ENCODE peak calls at places on chromosomes 4 and X, in four cellular contexts. One of them, this sample, is unnamed.

GRCh38 chr4:78542373-78542772 is 9.2 kb upstream of the ANXA3 start:
- DNase-seq in bronchial epithelial cell: peak; percentile 90
- DNase-seq in HFF-Myc: no peak
- DNase-seq in AG04450: no peak
- DNase-seq in this sample: no peak

GRCh38 chr4:33577798-33578197 is 2666.5 kb downstream of the ARAP2 start:
- DNase-seq in HFF-Myc: no peak
- DNase-seq in bronchial epithelial cell: no peak
- DNase-seq in AG04450: no peak
- DNase-seq in this sample: no peak

GRCh38 chr4:67714248-67714583 is 13.3 kb upstream of the UBA6 start:
- DNase-seq in bronchial epithelial cell: no peak
- DNase-seq in HFF-Myc: no peak
- DNase-seq in AG04450: no peak
- DNase-seq in this sample: no peak

GRCh38 chrX:16832301-16832700 is 37.9 kb downstream of the RBBP7 start:
- DNase-seq in AG04450: no peak
- DNase-seq in HFF-Myc: no peak
- DNase-seq in bronchial epithelial cell: no peak
- DNase-seq in this sample: no peak

GRCh38 chrX:115603534-115604074 is 42.6 kb downstream of the PLS3 start:
- DNase-seq in AG04450: no peak
- DNase-seq in HFF-Myc: no peak
- DNase-seq in bronchial epithelial cell: no peak
- DNase-seq in this sample: no peak

GRCh38 chr4:860561-860960 is 34.6 kb upstream of the CPLX1 start:
- DNase-seq in HFF-Myc: no peak
- DNase-seq in bronchial epithelial cell: no peak
- DNase-seq in AG04450: no peak
- DNase-seq in this sample: no peak

GRCh38 chr4:118865091-118865708 is 23.5 kb upstream of the SYNPO2 start:
- DNase-seq in AG04450: no peak
- DNase-seq in HFF-Myc: peak; percentile 43
- DNase-seq in bronchial epithelial cell: peak; percentile 79
- DNase-seq in this sample: peak; percentile 16

GRCh38 chr4:184275766-184276165 is 58.1 kb upstream of the ENPP6 start:
- DNase-seq in HFF-Myc: no peak
- DNase-seq in bronchial epithelial cell: no peak
- DNase-seq in AG04450: no peak
- DNase-seq in this sample: no peak

GRCh38 chr4:2537011-2537830 is 774 bp downstream of the FAM193A start:
- DNase-seq in HFF-Myc: no peak
- DNase-seq in AG04450: no peak
- DNase-seq in bronchial epithelial cell: peak; percentile 30
- DNase-seq in this sample: no peak

GRCh38 chr4:73631565-73632226 is 11.5 kb upstream of the RASSF6 start:
- DNase-seq in bronchial epithelial cell: no peak
- DNase-seq in HFF-Myc: no peak
- DNase-seq in AG04450: no peak
- DNase-seq in this sample: no peak

GRCh38 chr4:42339935-42340406 is 57.3 kb upstream of the SHISA3 start:
- DNase-seq in AG04450: peak; percentile 4
- DNase-seq in HFF-Myc: no peak
- DNase-seq in bronchial epithelial cell: no peak
- DNase-seq in this sample: no peak

GRCh38 chr4:159129822-159130550 is 27.1 kb downstream of the RAPGEF2 start:
- DNase-seq in AG04450: no peak
- DNase-seq in HFF-Myc: no peak
- DNase-seq in bronchial epithelial cell: no peak
- DNase-seq in this sample: no peak

GRCh38 chr4:123547167-123547817 is 150.7 kb downstream of the SPRY1 start:
- DNase-seq in AG04450: no peak
- DNase-seq in bronchial epithelial cell: peak; percentile 77
- DNase-seq in HFF-Myc: no peak
- DNase-seq in this sample: no peak
- H3K4me3 ChIP-seq in AG04450: no peak overlapping the region
- H3K4me3 ChIP-seq in bronchial epithelial cell: no peak overlapping the region
- H3K4me3 ChIP-seq in HFF-Myc: no peak overlapping the region
- H3K4me3 ChIP-seq in this sample: no peak overlapping the region

DNA sequence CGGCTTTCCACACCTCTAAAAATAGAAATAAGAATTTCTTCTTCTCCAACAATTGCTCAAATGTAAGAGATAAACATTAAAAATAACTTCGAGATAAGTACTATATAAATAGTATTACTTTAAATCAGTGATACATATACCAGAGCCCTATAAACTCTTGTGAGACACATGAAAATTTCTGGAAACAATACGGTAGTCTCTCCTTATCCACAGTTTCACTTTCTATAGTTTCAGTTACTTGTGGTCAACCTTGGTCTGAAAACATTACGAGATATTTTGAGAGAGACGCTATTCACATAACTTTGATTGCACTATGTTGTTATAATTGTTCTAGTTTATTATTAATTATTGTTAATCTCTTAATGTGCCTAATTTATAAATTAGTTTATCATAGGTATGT is 101.5 kb upstream of the CXXC4 start:
- DNase-seq in AG04450: no peak
- DNase-seq in HFF-Myc: no peak
- DNase-seq in bronchial epithelial cell: no peak
- DNase-seq in this sample: no peak
- H3K4me3 ChIP-seq in AG04450: no peak overlapping the region
- H3K4me3 ChIP-seq in HFF-Myc: no peak overlapping the region
- H3K4me3 ChIP-seq in bronchial epithelial cell: no peak overlapping the region
- H3K4me3 ChIP-seq in this sample: no peak overlapping the region

DNA sequence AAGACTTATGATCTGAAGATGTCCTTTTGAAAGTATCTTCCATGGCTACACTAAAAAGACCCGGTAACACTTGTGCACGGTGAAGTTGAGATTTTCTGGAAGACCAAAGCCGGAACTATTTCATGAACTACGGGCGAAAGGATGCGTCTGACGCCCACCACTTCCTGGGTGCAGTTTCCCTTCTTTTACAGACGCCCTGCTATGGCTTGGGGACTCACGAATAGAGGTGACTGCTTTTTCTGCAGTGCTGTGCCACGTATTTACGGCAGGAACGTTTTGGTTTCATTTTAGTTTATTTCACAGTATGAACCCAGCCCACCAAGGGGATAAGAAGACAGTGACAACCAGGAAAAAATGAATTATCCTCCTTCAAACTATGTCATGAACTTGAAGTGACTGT is 180.4 kb downstream of the AFAP1 start:
- DNase-seq in bronchial epithelial cell: no peak
- DNase-seq in HFF-Myc: no peak
- DNase-seq in AG04450: no peak
- DNase-seq in this sample: no peak
- H3K4me3 ChIP-seq in bronchial epithelial cell: no peak overlapping the region
- H3K4me3 ChIP-seq in HFF-Myc: no peak overlapping the region
- H3K4me3 ChIP-seq in AG04450: no peak overlapping the region
- H3K4me3 ChIP-seq in this sample: no peak overlapping the region

DNA sequence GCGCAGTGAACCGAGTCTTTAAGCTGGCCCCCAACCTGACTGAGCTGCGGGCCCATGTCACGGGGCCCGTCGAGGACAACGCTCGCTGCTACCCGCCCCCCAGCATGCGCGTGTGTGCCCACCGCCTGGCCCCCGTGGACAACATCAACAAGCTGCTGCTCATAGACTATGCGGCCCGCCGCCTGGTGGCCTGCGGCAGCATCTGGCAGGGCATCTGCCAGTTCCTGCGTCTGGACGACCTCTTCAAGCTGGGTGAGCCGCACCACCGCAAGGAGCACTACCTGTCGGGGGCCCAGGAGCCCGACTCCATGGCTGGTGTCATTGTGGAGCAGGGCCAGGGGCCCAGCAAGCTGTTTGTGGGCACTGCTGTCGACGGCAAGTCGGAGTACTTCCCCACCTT is 2.2 kb downstream of the PLXNA3 start:
- DNase-seq in HFF-Myc: no peak
- DNase-seq in AG04450: no peak
- DNase-seq in bronchial epithelial cell: no peak
- DNase-seq in this sample: no peak
- H3K4me3 ChIP-seq in HFF-Myc: peak overlapping the region; percentile 55
- H3K4me3 ChIP-seq in AG04450: peak overlapping the region; percentile 75
- H3K4me3 ChIP-seq in bronchial epithelial cell: no peak overlapping the region
- H3K4me3 ChIP-seq in this sample: peak overlapping the region; percentile 74

DNA sequence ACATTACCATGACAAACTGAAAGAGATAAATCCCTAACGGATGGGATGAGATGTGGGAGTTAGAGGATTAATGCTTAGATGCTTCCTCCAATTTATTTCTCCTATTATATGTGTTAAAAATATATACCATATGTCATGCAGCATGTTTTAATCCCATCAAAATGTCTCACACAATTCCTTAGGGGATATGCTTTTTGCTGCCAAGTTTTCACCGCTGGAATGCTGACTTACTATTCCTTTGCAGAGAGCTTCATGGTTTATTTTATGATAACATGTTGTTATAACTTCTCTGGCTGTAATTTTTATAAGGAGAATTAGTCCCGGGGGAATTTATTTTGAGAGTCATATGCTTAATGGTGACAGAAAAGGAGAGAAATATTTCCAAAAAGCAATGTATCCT is 670.3 kb downstream of the IL1RAPL1 start:
- DNase-seq in AG04450: peak; percentile 6
- DNase-seq in HFF-Myc: no peak
- DNase-seq in bronchial epithelial cell: no peak
- DNase-seq in this sample: peak; percentile 55
- H3K4me3 ChIP-seq in AG04450: no peak overlapping the region
- H3K4me3 ChIP-seq in HFF-Myc: no peak overlapping the region
- H3K4me3 ChIP-seq in bronchial epithelial cell: no peak overlapping the region
- H3K4me3 ChIP-seq in this sample: no peak overlapping the region

This sample was measured in skeletal muscle cell.